ENCODE peak calls at places on chromosomes 7 and 10, in seven cellular contexts. M is cardiac muscle cell, R is heart left ventricle, H is Panc1, X is right lobe of liver, D is IMR-90, Q is HCT116. V is an unnamed sample. For H3K4me1, the result is how much of the 10 kb centered on the place peaks cover.

GRCh38 chr10:122782911-122783310 is 62.7 kb downstream of the CUZD1 start:
- DNase-seq in R (no peak), Q (no peak), H (no peak), D (no peak), M (no peak), X (no peak), V (no peak)

GRCh38 chr7:159198016-159198724 is 53.5 kb upstream of the VIPR2 start:
- DNase-seq in R (no peak), M (no peak), H (no peak), D (no peak), X (no peak), Q (no peak), V (no peak)

GRCh38 chr7:78499283-78499682 is 700.7 kb downstream of the PHTF2 start:
- DNase-seq in H (no peak), R (no peak), X (no peak), D (peak), Q (no peak), M (no peak), V (peak)

GRCh38 chr10:56605043-56605442 is 244.0 kb upstream of the ZWINT start:
- DNase-seq in M (peak), Q (no peak), R (no peak), X (no peak), H (no peak), D (no peak), V (no peak)

GRCh38 chr7:451255-452229 is 68.1 kb downstream of the PDGFA start:
- DNase-seq in R (no peak), X (no peak), D (no peak), Q (no peak), H (no peak), M (no peak), V (no peak)

GRCh38 chr7:87359366-87359765 is 13.9 kb downstream of the CROT start:
- DNase-seq in Q (no peak), R (no peak), H (no peak), X (no peak), M (no peak), D (peak), V (peak)

GRCh38 chr10:94264085-94264484 is 98.7 kb downstream of the NOC3L start:
- DNase-seq in R (no peak), H (no peak), M (no peak), X (no peak), Q (no peak), D (no peak), V (no peak)

GRCh38 chr7:115099906-115100305 is 178.0 kb downstream of the MDFIC start:
- DNase-seq in R (no peak), M (no peak), Q (no peak), H (no peak), D (peak), X (no peak), V (peak)

GRCh38 chr10:132591166-132591971 is 53.8 kb downstream of the INPP5A start:
- DNase-seq in Q (no peak), X (peak), D (peak), R (peak), M (no peak), H (no peak), V (peak)

GRCh38 chr10:114566064-114566463 is 92.0 kb downstream of the ABLIM1 start:
- DNase-seq in X (no peak), D (no peak), R (no peak), H (no peak), M (no peak), Q (no peak), V (no peak)

GRCh38 chr7:87702326-87702725 is 74.1 kb downstream of the RUNDC3B start:
- DNase-seq in R (no peak), Q (no peak), X (no peak), H (no peak), D (peak), M (no peak), V (peak)

GRCh38 chr10:80501381-80501912 is 36.3 kb upstream of the SH2D4B start:
- DNase-seq in D (no peak), Q (no peak), R (no peak), X (no peak), H (no peak), M (no peak), V (peak)
- H3K4me1 ChIP-seq in D (under half), Q (half or more), R (half or more), X (half or more), H (under half), M (under half), V (half or more)

GRCh38 chr7:20229652-20230500 is 12.7 kb upstream of the MACC1 start:
- DNase-seq in M (no peak), R (no peak), Q (no peak), X (no peak), D (peak), H (no peak), V (no peak)
- H3K27ac ChIP-seq in M (no peak), R (no peak), Q (no peak), X (no peak), D (no peak), H (no peak), V (no peak)

GRCh38 chr10:88091490-88092061 is 228.2 kb downstream of the PTEN start:
- DNase-seq in D (no peak), M (no peak), R (no peak), Q (no peak), H (no peak), X (no peak), V (peak)
- TF ChIP-seq CTCF in D (no peak), M (no peak), R (no peak), Q (no peak), H (no peak), X (no peak), V (peak)

DNA sequence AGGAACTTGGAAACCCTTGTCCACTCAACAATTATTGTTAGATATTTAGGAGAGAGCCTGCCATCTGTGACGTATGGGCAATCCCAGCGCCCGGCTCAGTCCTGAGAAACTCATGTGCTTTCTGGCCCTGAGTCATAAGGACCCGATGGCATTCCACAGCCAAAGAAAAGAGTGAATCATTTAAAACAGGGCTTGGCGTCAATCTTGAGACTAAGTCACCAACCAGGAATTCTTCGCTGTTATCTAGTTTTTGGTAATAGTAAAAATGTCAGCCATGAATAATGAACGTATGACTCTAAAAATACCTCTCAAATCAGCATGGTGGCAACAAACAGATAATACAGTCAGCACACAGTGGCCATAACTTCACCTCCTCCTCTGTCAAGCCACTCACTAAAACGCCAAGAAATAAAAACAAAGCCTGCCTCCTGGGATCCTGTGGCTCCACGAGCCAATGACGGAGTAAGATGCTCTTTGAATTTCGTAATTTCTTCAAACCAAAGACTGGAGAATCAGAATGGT is 140.8 kb downstream of the ADAM12 start:
- DNase-seq in D (peak), H (peak), M (peak), R (peak), X (no peak), Q (no peak), V (peak)
- H3K4me1 ChIP-seq in D (under half), H (under half), M (under half), R (under half), X (under half), Q (under half), V (under half)

GRCh38 chr7:30471205-30471604 is 7.4 kb downstream of the NOD1 start:
- DNase-seq in X (no peak), D (no peak), R (peak), M (no peak), H (no peak), Q (no peak), V (no peak)
- H3K27ac ChIP-seq in X (peak), D (peak), R (peak), M (peak), H (no peak), Q (no peak), V (no peak)

GRCh38 chr7:47338031-47338430 is 243.9 kb downstream of the TNS3 start:
- DNase-seq in X (no peak), R (no peak), H (no peak), M (no peak), D (peak), Q (no peak), V (no peak)

GRCh38 chr7:47335557-47336177 is 246.2 kb downstream of the TNS3 start:
- DNase-seq in D (no peak), M (no peak), Q (no peak), H (no peak), X (no peak), R (no peak), V (no peak)

GRCh38 chr7:47336178-47337020 is 245.5 kb downstream of the TNS3 start:
- DNase-seq in Q (no peak), H (no peak), D (peak), R (peak), M (no peak), X (no peak), V (peak)

GRCh38 chr7:47337021-47337492 is 244.9 kb downstream of the TNS3 start:
- DNase-seq in H (no peak), X (no peak), R (no peak), M (no peak), Q (no peak), D (no peak), V (no peak)

DNA sequence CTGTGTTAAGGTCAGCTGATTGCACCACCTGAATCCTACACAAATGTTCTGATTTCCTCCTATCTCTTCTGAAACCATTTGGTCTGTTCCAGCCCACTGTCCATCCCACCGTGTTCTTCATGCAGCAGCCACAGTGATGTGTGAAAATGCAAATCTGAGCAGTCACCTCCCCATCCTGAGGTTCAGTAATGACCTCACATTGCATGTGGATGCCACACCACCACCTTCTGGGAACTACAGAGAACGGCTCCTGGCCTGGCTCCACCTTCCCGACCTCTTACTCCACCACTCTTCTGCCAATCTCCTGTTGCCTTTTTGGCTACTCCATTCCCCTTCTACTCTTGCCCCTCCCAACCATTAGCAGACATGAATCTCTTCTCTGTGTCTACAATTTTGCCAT is 244.4 kb downstream of the TNS3 start:
- DNase-seq in H (no peak), M (no peak), X (no peak), D (no peak), Q (no peak), R (peak), V (no peak)
- TF ChIP-seq CTCF in H (no peak), M (no peak), X (no peak), D (no peak), Q (no peak), R (peak), V (peak)

DNA sequence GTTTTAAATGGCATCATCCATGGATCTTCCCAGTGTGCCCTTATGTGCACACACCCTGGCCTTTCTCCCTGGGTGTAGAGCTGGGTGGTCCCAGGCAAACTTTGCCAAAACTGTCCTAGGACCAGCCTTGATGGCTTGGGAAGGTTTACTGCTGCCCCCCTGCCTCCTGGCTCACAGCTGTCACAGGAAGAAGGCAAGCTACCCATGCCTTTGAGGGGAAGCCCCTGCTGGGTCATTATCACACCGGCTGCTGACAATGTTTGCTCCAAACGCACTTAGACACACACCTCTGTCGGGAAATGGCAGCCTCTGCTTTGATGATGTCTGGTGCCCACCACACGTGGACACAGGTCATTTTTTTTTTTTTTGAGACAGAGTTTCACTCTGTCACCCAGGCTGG is 25.2 kb upstream of the FIGNL1 start:
- DNase-seq in X (no peak), D (no peak), R (no peak), H (no peak), M (no peak), Q (no peak), V (no peak)
- H3K4me1 ChIP-seq in X (under half), D (under half), R (under half), H (under half), M (under half), Q (under half), V (under half)

DNA sequence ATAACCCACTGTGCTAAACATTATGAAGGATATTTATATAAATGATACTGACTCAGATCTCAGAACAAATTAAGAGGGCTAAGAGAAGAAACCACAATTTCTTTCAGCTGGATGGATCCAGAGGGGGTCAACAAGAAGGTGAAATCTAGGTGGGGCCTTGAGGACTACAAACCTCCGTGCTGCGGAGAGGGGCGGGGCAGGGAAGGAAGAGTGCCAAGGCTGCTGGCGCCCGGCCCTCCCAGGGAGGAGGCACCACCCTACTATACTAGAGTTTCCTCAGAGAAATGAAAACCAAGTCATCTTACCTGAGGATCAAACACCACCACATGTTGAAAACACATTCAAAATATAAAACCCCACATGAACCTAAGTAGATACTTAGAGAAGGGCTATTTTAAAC is 29.3 kb upstream of the CRYGN start:
- DNase-seq in Q (no peak), M (no peak), H (no peak), X (no peak), R (no peak), D (no peak), V (no peak)
- H3K27ac ChIP-seq in Q (no peak), M (no peak), H (peak), X (no peak), R (peak), D (no peak), V (no peak)

DNA sequence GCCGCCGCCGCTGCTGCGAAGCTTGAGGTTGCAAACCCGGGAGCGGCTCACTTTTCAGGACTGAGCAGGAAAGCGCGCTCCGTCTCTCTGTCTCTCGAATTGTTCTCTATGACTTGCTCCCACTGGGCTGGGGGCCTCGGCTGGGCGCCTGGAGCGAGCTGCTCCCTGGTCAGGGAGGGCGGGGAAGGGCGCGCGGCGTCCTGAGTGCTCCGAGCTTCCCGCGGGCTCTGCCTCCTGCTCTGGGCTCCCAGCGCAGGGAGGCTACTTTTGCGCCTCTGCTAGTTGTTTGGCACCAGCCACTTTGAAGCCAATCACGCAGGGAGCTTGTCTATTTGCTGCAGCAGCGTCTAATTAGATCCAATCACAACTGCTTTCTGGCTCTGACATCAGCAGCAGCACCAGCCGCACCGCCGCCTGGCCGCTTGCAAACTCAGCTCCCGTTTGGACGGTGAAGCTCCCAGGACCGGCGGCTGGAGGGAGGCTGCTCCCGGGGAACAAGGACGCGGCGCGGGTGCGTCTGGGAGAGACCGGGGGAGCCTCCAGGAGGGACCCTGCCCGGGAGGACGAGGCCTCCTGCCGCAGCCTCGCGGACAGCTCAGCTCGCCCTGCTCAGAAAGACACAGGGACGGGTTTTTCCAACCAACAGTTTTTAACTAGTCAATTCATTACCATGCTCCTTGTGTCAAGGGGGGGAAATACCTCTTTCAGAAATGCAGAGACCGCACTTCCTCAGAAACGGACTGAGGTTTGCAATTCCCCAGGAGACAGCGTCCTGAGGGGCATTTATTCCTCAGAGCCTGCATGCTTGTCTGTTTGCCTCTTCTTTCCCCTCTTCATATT is at the start of gene ADARB2:
- DNase-seq in H (no peak), D (no peak), X (no peak), Q (no peak), M (peak), R (peak), V (peak)
- TF ChIP-seq CTCF in H (no peak), D (no peak), X (no peak), Q (no peak), M (no peak), R (no peak), V (no peak)

DNA sequence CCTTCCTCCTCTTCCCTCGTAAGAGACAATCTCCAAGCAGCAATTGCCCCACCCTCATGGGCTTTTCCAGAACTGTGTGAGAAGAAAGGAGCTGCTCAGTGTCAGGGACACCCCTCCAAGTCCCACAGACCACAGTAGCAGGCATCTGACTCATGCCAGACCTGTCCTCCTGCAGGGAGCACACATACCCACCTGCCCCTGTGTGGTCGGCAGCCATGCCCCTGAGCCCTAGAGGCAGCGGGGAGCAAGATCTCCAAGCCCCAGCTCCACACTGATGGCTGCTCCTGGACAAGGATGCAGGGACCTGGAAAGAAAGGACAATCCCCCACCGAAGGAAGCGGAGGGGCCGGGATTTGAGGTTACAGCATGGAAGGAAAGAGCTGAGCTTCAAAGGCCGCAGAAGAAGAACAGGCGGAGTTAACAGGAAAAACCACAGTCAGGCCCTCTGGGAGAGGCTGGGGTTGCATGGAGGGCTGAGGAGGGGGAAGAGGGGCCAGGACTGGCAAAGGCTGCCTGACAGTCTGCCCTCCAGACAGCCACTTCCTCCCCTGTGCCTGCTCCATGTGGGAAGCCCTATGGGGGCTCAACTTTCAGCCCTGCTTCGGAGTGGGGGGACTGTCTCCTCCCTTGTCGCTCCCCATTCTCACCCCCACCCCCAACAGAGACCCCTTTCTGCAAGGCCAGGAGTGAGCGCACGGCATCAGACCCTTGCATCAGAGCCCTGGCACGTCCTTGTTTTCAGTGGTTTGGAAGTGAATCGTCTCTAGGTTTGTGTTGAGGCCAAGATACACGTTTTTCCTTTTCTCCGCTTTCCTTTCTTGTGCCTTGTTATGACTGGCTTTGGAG is 46.8 kb downstream of the ASB13 start:
- DNase-seq in M (no peak), D (no peak), H (no peak), R (no peak), Q (no peak), X (peak), V (no peak)
- H3K4me1 ChIP-seq in M (under half), D (under half), H (under half), R (under half), Q (under half), X (under half), V (under half)